ENCODE peak calls at places on chromosomes 13 and 19, in seven cellular contexts. A is AG04450, L is NCI-H2081, K is NCI-H1105, Y is AML-193, H is RCC 7860, N is HCEC 1CT. W is an unnamed sample.

GRCh38 chr13:83881917-83882625 is at the start of gene SLITRK1:
- DNase-seq in A (peak; percentile 42), L (peak; percentile 51), K (no peak), Y (no peak), H (no peak), N (peak; percentile 61), W (peak; percentile 78)

GRCh38 chr13:108779308-108779707 is 149.9 kb downstream of the MYO16 start:
- DNase-seq in A (no peak), L (no peak), K (no peak), Y (no peak), H (no peak), N (no peak), W (no peak)

GRCh38 chr19:6925801-6926751 is 38.7 kb downstream of the ADGRE1 start:
- DNase-seq in A (no peak), L (no peak), K (no peak), Y (no peak), H (no peak), N (peak; percentile 3), W (peak; percentile 5)

GRCh38 chr19:20247016-20247683 is 80.1 kb downstream of the ZNF486 start:
- DNase-seq in A (no peak), L (no peak), K (peak; percentile 18), Y (peak; percentile 23), H (no peak), N (no peak), W (peak; percentile 5)

GRCh38 chr13:27043013-27043412 is 128.6 kb downstream of the USP12 start:
- DNase-seq in A (peak; percentile 90), L (no peak), K (no peak), Y (no peak), H (peak; percentile 92), N (peak; percentile 94), W (peak; percentile 99)

GRCh38 chr19:3365447-3366103 is 808 bp upstream of the NFIC start:
- DNase-seq in A (no peak), L (no peak), K (peak; percentile 47), Y (peak; percentile 76), H (no peak), N (peak; percentile 73), W (peak; percentile 70)

GRCh38 chr13:48043789-48044503 is 6.4 kb downstream of the NUDT15 start:
- DNase-seq in A (peak; percentile 10), L (no peak), K (no peak), Y (no peak), H (no peak), N (peak; percentile 68), W (peak; percentile 52)

GRCh38 chr19:18741124-18741493 is 50.0 kb downstream of the COMP start:
- DNase-seq in A (no peak), L (no peak), K (no peak), Y (no peak), H (no peak), N (no peak), W (no peak)